ENCODE peak calls at places on chromosomes 1 and 21, in seven cellular contexts. Z is cardiac muscle cell; G is CD4-positive, alpha-beta T cell; B is stomach; D is aorta; W is PC-9; S is right atrium auricular region. I is an unnamed sample.

GRCh38 chr1:29513357-29513756 is 277.0 kb downstream of the PTPRU start:
- DNase-seq in Z (peak), G (no peak), B (peak), D (no peak), W (peak), S (peak), I (no peak)

GRCh38 chr1:34827341-34827941 is 32.1 kb downstream of the SMIM12 start:
- DNase-seq in Z (no peak), G (no peak), B (no peak), D (no peak), W (no peak), S (no peak), I (no peak)

GRCh38 chr1:110248746-110249145 is 38.6 kb downstream of the KCNC4 start:
- DNase-seq in Z (no peak), G (no peak), B (no peak), D (peak), W (no peak), S (no peak), I (no peak)

GRCh38 chr1:228140724-228141081 is 624 bp downstream of the GUK1 start:
- DNase-seq in Z (no peak), G (no peak), B (no peak), D (no peak), W (no peak), S (no peak), I (no peak)

GRCh38 chr21:46634966-46635323 is 529 bp upstream of the PRMT2 start:
- DNase-seq in Z (peak), G (peak), B (peak), D (no peak), W (no peak), S (peak), I (no peak)

GRCh38 chr21:35810431-35810970 is 249.8 kb downstream of the SETD4 start:
- DNase-seq in Z (no peak), G (no peak), B (no peak), D (no peak), W (no peak), S (no peak), I (no peak)

GRCh38 chr1:223019236-223019635 is 123.8 kb downstream of the TLR5 start:
- DNase-seq in Z (no peak), G (no peak), B (no peak), D (no peak), W (no peak), S (no peak), I (no peak)

GRCh38 chr1:182175340-182176068 is 114.0 kb upstream of the ZNF648 start:
- DNase-seq in Z (no peak), G (no peak), B (no peak), D (no peak), W (peak), S (peak), I (no peak)

GRCh38 chr1:183918589-183918988 is 113.7 kb downstream of the RGL1 start:
- DNase-seq in Z (no peak), G (no peak), B (no peak), D (no peak), W (no peak), S (no peak), I (no peak)

GRCh38 chr1:76390451-76390850 is 315.9 kb downstream of the ST6GALNAC3 start:
- DNase-seq in Z (no peak), G (no peak), B (no peak), D (no peak), W (no peak), S (no peak), I (no peak)

GRCh38 chr1:195604287-195604686 is 1004.0 kb downstream of the KCNT2 start:
- DNase-seq in Z (no peak), G (no peak), B (no peak), D (no peak), W (no peak), S (no peak), I (no peak)

GRCh38 chr21:31559368-31560119 is 99.9 kb upstream of the SOD1 start:
- DNase-seq in Z (peak), G (peak), B (peak), D (peak), W (peak), S (peak), I (peak)

GRCh38 chr21:33014331-33014730 is 11.4 kb upstream of the OLIG2 start:
- DNase-seq in Z (no peak), G (no peak), B (no peak), D (no peak), W (no peak), S (no peak), I (no peak)

GRCh38 chr1:27634982-27635362 is at the start of gene FGR:
- DNase-seq in Z (no peak), G (no peak), B (peak), D (no peak), W (peak), S (no peak), I (peak)

GRCh38 chr1:238409947-238410346 is 519.2 kb upstream of the ZP4 start:
- DNase-seq in Z (no peak), G (no peak), B (no peak), D (no peak), W (no peak), S (no peak), I (no peak)

GRCh38 chr1:93172778-93173177 is 7.4 kb downstream of the TMED5 start:
- DNase-seq in Z (peak), G (no peak), B (no peak), D (no peak), W (no peak), S (no peak), I (no peak)

GRCh38 chr1:59814180-59814900 is 409 bp upstream of the HOOK1 start:
- DNase-seq in Z (peak), G (peak), B (peak), D (peak), W (peak), S (peak), I (peak)

GRCh38 chr1:225460737-225461532 is 33.1 kb upstream of the LBR start:
- DNase-seq in Z (no peak), G (peak), B (no peak), D (peak), W (peak), S (no peak), I (no peak)

GRCh38 chr1:174367892-174368291 is 79.9 kb upstream of the GPR52 start:
- DNase-seq in Z (no peak), G (no peak), B (no peak), D (peak), W (no peak), S (no peak), I (no peak)

GRCh38 chr1:156684227-156684782 is 7.1 kb upstream of the NES start:
- DNase-seq in Z (no peak), G (no peak), B (no peak), D (no peak), W (no peak), S (no peak), I (no peak)

GRCh38 chr1:44775930-44776748 is 799 bp downstream of the RPS8 start:
- DNase-seq in Z (peak), G (peak), B (no peak), D (peak), W (peak), S (no peak), I (peak)

GRCh38 chr1:157523774-157524501 is 28.4 kb downstream of the FCRL5 start:
- DNase-seq in Z (no peak), G (no peak), B (no peak), D (no peak), W (no peak), S (no peak), I (no peak)

GRCh38 chr1:39683591-39684312 is 7.5 kb downstream of the HPCAL4 start:
- DNase-seq in Z (no peak), G (peak), B (no peak), D (peak), W (no peak), S (no peak), I (no peak)

GRCh38 chr1:154747841-154748766 is 122.0 kb downstream of the KCNN3 start:
- DNase-seq in Z (no peak), G (peak), B (no peak), D (peak), W (no peak), S (no peak), I (peak)
- H3K27ac ChIP-seq in Z (no peak), G (peak), B (peak), D (no peak), W (no peak), S (no peak), I (no peak)

DNA sequence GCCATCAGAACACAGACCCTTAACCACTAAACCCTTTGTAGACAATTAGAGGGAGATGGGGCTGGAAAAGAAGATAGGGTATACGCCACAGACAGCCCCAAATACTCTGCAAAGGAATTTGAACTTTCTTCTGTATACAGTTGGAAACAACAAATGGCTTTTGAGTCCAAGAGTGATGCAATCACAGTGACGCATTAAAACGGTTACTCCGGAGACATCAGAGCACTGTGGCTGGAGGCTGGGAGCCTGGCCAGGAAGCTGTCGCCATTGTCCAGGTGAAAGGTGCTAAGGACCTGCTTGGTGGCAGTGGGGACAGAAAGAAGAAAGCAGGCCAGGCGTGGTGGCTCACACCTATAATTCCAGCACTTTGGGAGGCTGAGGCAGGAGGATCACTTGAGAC is 4.2 kb downstream of the FLAD1 start:
- DNase-seq in Z (no peak), G (no peak), B (no peak), D (no peak), W (no peak), S (no peak), I (no peak)
- H3K27ac ChIP-seq in Z (no peak), G (no peak), B (no peak), D (no peak), W (peak), S (no peak), I (no peak)

GRCh38 chr1:230858918-230859819 is 9.2 kb downstream of the C1orf198 start:
- DNase-seq in Z (no peak), G (no peak), B (no peak), D (peak), W (no peak), S (no peak), I (no peak)
- H3K27ac ChIP-seq in Z (no peak), G (no peak), B (peak), D (peak), W (no peak), S (peak), I (peak)

DNA sequence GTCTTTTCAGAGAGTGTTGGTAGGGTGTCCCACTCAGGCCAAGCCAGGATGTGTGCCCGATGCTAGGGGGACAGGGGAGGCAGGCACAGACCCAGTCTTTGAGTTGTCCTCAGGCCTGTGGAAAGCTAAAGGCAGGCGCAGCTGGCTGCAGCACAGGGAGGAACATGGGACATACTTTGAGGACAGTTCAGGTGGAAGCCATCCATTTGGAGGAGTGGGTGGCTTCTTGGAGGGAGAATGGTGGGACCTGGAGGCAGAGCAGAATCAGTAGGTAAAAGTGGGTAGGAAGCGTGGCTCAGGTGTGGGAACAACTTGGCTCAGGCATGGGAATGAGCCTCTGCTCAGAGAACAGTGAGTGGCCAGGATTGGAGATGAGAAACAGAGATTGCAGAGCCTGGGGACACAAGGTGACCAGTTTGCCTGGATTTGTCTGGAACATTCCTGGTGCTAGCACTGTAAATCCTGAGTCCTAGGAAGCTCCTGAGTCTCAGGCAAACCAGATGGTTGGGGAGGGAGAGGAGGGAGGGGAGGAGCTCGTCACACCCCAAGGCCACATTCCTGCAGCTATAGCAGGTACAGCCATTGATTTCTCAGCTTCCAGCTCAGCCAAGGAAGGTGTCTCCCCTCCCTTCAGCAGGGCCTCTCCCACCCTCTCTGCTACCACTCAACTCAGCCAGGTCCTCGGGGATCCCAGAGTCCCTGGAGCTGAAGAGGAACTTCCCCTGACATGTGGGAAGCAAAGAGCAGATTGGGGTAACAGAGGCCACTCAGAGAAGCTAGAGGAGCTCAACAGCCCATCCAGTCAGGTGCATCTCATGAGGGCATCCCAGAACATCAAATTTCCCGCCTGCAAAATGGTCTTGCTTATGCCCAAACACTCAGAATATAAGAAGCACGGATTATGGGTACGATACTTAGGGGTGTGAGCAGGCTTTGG is 65.2 kb upstream of the TINAGL1 start:
- DNase-seq in Z (no peak), G (no peak), B (no peak), D (no peak), W (peak), S (no peak), I (no peak)
- H3K27ac ChIP-seq in Z (no peak), G (no peak), B (no peak), D (no peak), W (peak), S (no peak), I (no peak)

GRCh38 chr1:21392587-21393263 is 47.2 kb upstream of the NBPF3 start:
- DNase-seq in Z (no peak), G (no peak), B (no peak), D (no peak), W (no peak), S (no peak), I (no peak)

GRCh38 chr1:21391497-21391896 is 48.4 kb upstream of the NBPF3 start:
- DNase-seq in Z (no peak), G (no peak), B (no peak), D (no peak), W (no peak), S (no peak), I (no peak)

GRCh38 chr1:21397813-21398188 is 42.1 kb upstream of the NBPF3 start:
- DNase-seq in Z (no peak), G (no peak), B (no peak), D (no peak), W (no peak), S (no peak), I (no peak)

DNA sequence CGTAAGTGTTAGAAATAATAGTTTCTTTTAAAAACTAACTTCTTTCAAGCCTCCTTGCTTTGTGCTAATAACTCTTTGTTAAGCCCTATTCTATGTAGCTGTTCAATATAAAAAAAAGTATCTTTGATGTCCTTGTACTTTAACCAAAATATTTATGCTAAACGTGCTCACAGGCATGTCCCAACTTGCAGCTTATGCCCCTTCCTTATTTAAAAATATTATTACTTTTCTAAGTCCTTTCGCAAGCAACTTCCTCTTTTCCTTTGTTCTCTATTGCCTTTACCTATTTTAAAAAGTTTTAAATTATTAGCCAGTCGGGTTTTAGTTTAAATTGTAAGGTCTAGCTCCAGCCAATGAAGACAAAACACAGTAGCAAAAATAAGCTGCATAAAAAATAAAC is 43.4 kb upstream of the NBPF3 start:
- DNase-seq in Z (no peak), G (no peak), B (no peak), D (no peak), W (no peak), S (no peak), I (no peak)
- H3K27ac ChIP-seq in Z (no peak), G (no peak), B (no peak), D (no peak), W (no peak), S (no peak), I (no peak)

GRCh38 chr1:180848191-180848590 is 64.5 kb upstream of the KIAA1614 start:
- DNase-seq in Z (no peak), G (no peak), B (no peak), D (no peak), W (no peak), S (no peak), I (no peak)
- H3K27ac ChIP-seq in Z (no peak), G (no peak), B (no peak), D (no peak), W (no peak), S (no peak), I (no peak)

GRCh38 chr1:55974714-55975441 is 604.5 kb downstream of the PLPP3 start:
- DNase-seq in Z (no peak), G (no peak), B (no peak), D (no peak), W (no peak), S (no peak), I (no peak)
- H3K27ac ChIP-seq in Z (no peak), G (no peak), B (peak), D (no peak), W (no peak), S (no peak), I (no peak)

GRCh38 chr1:235919127-235919796 is 52.6 kb upstream of the LYST start:
- DNase-seq in Z (no peak), G (no peak), B (no peak), D (no peak), W (no peak), S (no peak), I (no peak)
- H3K27ac ChIP-seq in Z (no peak), G (no peak), B (peak), D (no peak), W (peak), S (no peak), I (peak)

GRCh38 chr1:98660941-98661543 is 479 bp upstream of the SNX7 start:
- DNase-seq in Z (peak), G (no peak), B (no peak), D (no peak), W (no peak), S (no peak), I (no peak)
- H3K27ac ChIP-seq in Z (no peak), G (no peak), B (peak), D (peak), W (peak), S (peak), I (peak)

GRCh38 chr1:207908112-207908734 is 2.7 kb downstream of the CD34 start:
- DNase-seq in Z (no peak), G (no peak), B (no peak), D (no peak), W (no peak), S (peak), I (no peak)
- H3K27ac ChIP-seq in Z (no peak), G (no peak), B (peak), D (peak), W (no peak), S (peak), I (peak)